ENCODE peak calls at places on chromosomes 7 and 10, in ten cellular contexts. X, V, F, W, C, P, B, H, N and Q are unnamed samples.

GRCh38 chr10:3783721-3784432 is 1.1 kb downstream of the KLF6 start:
- DNase-seq in X (peak), V (peak), F (peak), W (peak), C (peak), P (peak), B (no peak), H (peak), N (peak), Q (peak)

GRCh38 chr10:27158421-27158820 is 3.3 kb downstream of the MASTL start:
- DNase-seq in X (no peak), V (no peak), F (no peak), W (no peak), C (no peak), P (no peak), B (no peak), H (no peak), N (no peak), Q (no peak)

GRCh38 chr10:93030409-93030808 is 30.2 kb upstream of the CYP26C1 start:
- DNase-seq in X (no peak), V (no peak), F (no peak), W (no peak), C (no peak), P (peak), B (no peak), H (no peak), N (no peak), Q (no peak)

GRCh38 chr10:62627985-62628384 is 176.5 kb upstream of the ADO start:
- DNase-seq in X (no peak), V (no peak), F (no peak), W (no peak), C (no peak), P (no peak), B (no peak), H (no peak), N (no peak), Q (no peak)

GRCh38 chr10:31604141-31604540 is 285.1 kb downstream of the ZEB1 start:
- DNase-seq in X (no peak), V (no peak), F (no peak), W (peak), C (no peak), P (peak), B (no peak), H (no peak), N (no peak), Q (no peak)

GRCh38 chr7:87414400-87415188 is 60.9 kb downstream of the ABCB4 start:
- DNase-seq in X (no peak), V (no peak), F (no peak), W (no peak), C (no peak), P (peak), B (no peak), H (no peak), N (no peak), Q (no peak)

GRCh38 chr10:15223174-15223573 is 54.7 kb upstream of the NMT2 start:
- DNase-seq in X (no peak), V (no peak), F (no peak), W (no peak), C (no peak), P (peak), B (no peak), H (no peak), N (no peak), Q (no peak)

GRCh38 chr7:151091431-151091830 is 5.2 kb downstream of the AGAP3 start:
- DNase-seq in X (peak), V (no peak), F (no peak), W (no peak), C (peak), P (no peak), B (no peak), H (no peak), N (no peak), Q (peak)

GRCh38 chr10:132238371-132239125 is 51.8 kb downstream of the DPYSL4 start:
- DNase-seq in X (no peak), V (peak), F (no peak), W (no peak), C (no peak), P (no peak), B (no peak), H (no peak), N (no peak), Q (no peak)

GRCh38 chr7:64888561-64888900 is 14.5 kb upstream of the ZNF273 start:
- DNase-seq in X (no peak), V (no peak), F (peak), W (no peak), C (no peak), P (no peak), B (no peak), H (no peak), N (no peak), Q (no peak)

GRCh38 chr7:105336009-105336408 is 52.7 kb downstream of the SRPK2 start:
- DNase-seq in X (peak), V (no peak), F (peak), W (no peak), C (no peak), P (no peak), B (no peak), H (no peak), N (no peak), Q (no peak)

GRCh38 chr7:147013820-147014219 is 897.2 kb downstream of the CNTNAP2 start:
- DNase-seq in X (no peak), V (no peak), F (no peak), W (no peak), C (no peak), P (peak), B (no peak), H (no peak), N (no peak), Q (no peak)

GRCh38 chr10:96681493-96681892 is 38.8 kb downstream of the PIK3AP1 start:
- DNase-seq in X (no peak), V (no peak), F (no peak), W (no peak), C (no peak), P (no peak), B (no peak), H (no peak), N (no peak), Q (no peak)

GRCh38 chr7:30149640-30150272 is 15.0 kb downstream of the MTURN start:
- DNase-seq in X (no peak), V (no peak), F (no peak), W (no peak), C (no peak), P (no peak), B (no peak), H (no peak), N (no peak), Q (no peak)

GRCh38 chr10:34931216-34931615 is 116.1 kb upstream of the PARD3 start:
- DNase-seq in X (no peak), V (no peak), F (peak), W (no peak), C (no peak), P (no peak), B (no peak), H (no peak), N (no peak), Q (no peak)

GRCh38 chr7:155543011-155543881 is 3.1 kb downstream of the CNPY1 start:
- DNase-seq in X (no peak), V (peak), F (no peak), W (no peak), C (no peak), P (peak), B (no peak), H (no peak), N (no peak), Q (no peak)

GRCh38 chr10:74642901-74643585 is 183.4 kb upstream of the KAT6B start:
- DNase-seq in X (no peak), V (no peak), F (no peak), W (no peak), C (no peak), P (no peak), B (no peak), H (no peak), N (no peak), Q (no peak)
- TF ChIP-seq CTCF in X (no peak), V (no peak), F (no peak), W (no peak), C (no peak), P (no peak), B (no peak), H (no peak), N (no peak), Q (no peak)

GRCh38 chr7:143346018-143346417 is 16.5 kb downstream of the FAM131B start:
- DNase-seq in X (no peak), V (no peak), F (no peak), W (no peak), C (no peak), P (no peak), B (no peak), H (no peak), N (no peak), Q (no peak)

GRCh38 chr7:143347950-143348349 is 14.6 kb downstream of the FAM131B start:
- DNase-seq in X (no peak), V (no peak), F (no peak), W (no peak), C (no peak), P (no peak), B (no peak), H (no peak), N (no peak), Q (no peak)

GRCh38 chr7:143343596-143343995 is 18.9 kb downstream of the FAM131B start:
- DNase-seq in X (no peak), V (no peak), F (no peak), W (no peak), C (no peak), P (no peak), B (no peak), H (no peak), N (no peak), Q (no peak)

GRCh38 chr7:143341842-143342241 is 20.7 kb downstream of the FAM131B start:
- DNase-seq in X (no peak), V (no peak), F (no peak), W (no peak), C (no peak), P (no peak), B (no peak), H (no peak), N (no peak), Q (no peak)

DNA sequence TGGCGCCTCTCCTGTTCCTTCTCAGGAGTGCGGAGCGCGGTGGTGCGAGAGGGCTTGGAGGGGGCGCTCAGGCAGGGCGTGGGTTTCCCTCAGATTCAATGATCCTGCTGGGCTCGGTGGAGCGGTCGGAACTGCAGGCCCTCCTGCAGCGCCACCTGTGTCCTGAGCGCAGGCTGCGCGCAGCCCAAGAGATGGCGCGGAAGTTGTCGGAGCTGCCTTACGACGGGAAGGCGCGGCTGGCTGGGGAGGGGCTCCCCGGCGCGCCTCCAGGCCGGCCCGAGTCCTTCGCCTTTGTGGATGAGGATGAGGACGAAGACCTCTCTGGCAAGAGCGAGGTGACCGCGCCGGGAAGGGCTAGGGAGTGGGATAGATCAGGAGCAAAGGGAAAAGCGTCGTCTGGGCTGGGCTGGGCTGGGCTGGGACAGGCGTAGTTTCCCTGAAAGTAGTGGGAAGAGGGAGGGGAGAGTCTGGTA is 17.0 kb downstream of the FAM131B start:
- DNase-seq in X (no peak), V (no peak), F (peak), W (no peak), C (peak), P (no peak), B (peak), H (peak), N (peak), Q (peak)
- TF ChIP-seq CTCF in X (no peak), V (no peak), F (peak), W (peak), C (peak), P (peak), B (peak), H (peak), N (peak), Q (peak)

DNA sequence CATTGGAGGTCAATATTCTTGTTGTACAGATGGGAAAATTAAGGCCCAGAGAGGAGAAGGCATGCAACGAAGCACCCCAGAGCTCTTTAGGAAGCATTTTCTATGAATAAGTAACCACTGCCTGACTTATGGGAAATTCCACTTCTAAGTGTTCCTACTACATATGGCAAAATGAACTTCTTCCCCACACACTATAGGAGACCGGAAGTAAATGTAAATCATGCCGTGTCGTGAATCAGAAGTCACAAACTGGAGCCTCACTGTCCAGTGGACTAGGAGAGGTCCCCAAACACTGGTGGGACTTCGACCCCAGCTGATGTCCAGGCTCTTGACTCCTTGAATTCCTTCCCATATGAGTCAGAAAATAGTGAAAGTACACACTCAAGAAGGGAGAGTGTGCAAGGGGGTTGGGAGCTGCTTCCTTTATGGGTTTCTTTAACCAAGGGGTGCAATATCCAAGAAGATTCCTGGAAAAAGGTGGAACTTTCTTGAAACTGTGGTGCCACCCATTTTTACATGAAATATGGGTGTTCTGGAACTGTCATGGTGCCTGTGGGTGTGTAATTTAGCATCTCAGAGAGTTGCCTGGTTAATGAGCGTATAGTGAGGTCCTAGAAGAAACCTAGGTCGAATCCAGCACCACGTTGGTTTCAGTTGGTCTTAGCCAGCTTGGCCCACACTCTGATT is 6.7 kb downstream of the RASSF4 start:
- DNase-seq in X (no peak), V (no peak), F (no peak), W (peak), C (peak), P (no peak), B (no peak), H (no peak), N (no peak), Q (peak)
- TF ChIP-seq CTCF in X (no peak), V (no peak), F (no peak), W (no peak), C (no peak), P (no peak), B (no peak), H (no peak), N (no peak), Q (no peak)

GRCh38 chr7:116802784-116803183 is 59.6 kb upstream of the CAPZA2 start:
- DNase-seq in X (peak), V (no peak), F (peak), W (no peak), C (no peak), P (peak), B (no peak), H (peak), N (no peak), Q (peak)
- TF ChIP-seq CTCF in X (peak), V (no peak), F (peak), W (no peak), C (no peak), P (peak), B (no peak), H (peak), N (no peak), Q (peak)

DNA sequence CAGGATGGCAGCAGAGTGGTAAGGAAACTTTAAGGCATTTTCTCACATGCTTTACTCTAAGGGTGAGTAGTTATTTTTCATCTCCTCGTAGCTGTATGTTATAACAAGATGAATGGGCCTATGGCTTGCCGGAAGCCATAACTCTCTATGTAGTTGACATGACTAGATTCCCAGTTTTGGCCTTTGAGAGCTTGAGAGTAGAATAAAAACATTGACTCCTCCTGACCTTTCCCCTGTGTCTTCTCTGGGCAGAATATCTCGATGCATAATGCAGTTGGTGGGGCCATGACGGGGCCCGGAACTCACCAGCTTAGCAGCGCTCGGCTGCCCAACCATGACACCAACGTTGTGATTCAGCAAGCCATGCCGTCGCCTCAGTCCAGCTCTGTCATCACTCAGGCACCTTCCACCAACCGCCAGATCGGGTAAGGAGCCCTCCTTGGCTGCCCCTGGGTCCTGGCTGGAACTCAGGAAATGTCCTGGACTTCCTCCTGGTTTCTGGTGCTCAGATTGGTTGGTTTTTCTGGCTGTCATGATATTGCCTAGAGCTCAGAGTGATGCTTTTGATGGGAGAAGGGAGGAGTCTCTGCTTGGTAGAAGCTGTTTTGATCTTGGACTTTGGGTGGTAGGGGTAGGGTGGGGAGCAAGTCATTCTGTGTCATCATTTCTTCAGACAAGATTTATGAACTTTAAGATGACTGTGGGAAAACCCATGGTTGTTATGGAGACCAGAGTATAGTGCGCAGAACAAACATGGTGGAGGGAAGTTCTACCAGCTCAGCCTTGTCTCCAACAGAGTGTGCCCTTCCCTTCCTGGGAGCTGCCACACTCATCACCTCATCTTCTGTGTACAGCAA is 158.0 kb downstream of the CREB5 start:
- DNase-seq in X (peak), V (no peak), F (no peak), W (no peak), C (no peak), P (no peak), B (no peak), H (no peak), N (no peak), Q (peak)
- TF ChIP-seq CTCF in X (no peak), V (no peak), F (no peak), W (no peak), C (no peak), P (no peak), B (no peak), H (no peak), N (no peak), Q (no peak)

GRCh38 chr10:113441220-113441619 is 111.6 kb upstream of the HABP2 start:
- DNase-seq in X (no peak), V (peak), F (no peak), W (no peak), C (no peak), P (peak), B (no peak), H (no peak), N (no peak), Q (no peak)
- TF ChIP-seq CTCF in X (no peak), V (no peak), F (peak), W (no peak), C (peak), P (peak), B (no peak), H (no peak), N (no peak), Q (no peak)

GRCh38 chr10:77763453-77764430 is 126.1 kb upstream of the KCNMA1 start:
- DNase-seq in X (no peak), V (no peak), F (no peak), W (no peak), C (no peak), P (no peak), B (no peak), H (no peak), N (no peak), Q (peak)
- TF ChIP-seq CTCF in X (no peak), V (no peak), F (no peak), W (no peak), C (no peak), P (no peak), B (no peak), H (no peak), N (no peak), Q (no peak)

GRCh38 chr7:91083855-91084644 is 180.2 kb upstream of the FZD1 start:
- DNase-seq in X (no peak), V (peak), F (peak), W (no peak), C (no peak), P (peak), B (no peak), H (no peak), N (no peak), Q (no peak)

GRCh38 chr7:91082038-91082437 is 182.2 kb upstream of the FZD1 start:
- DNase-seq in X (no peak), V (no peak), F (no peak), W (no peak), C (no peak), P (peak), B (no peak), H (no peak), N (no peak), Q (no peak)

GRCh38 chr7:91080351-91080750 is 183.9 kb upstream of the FZD1 start:
- DNase-seq in X (no peak), V (no peak), F (no peak), W (no peak), C (no peak), P (no peak), B (no peak), H (no peak), N (no peak), Q (no peak)

GRCh38 chr7:91085175-91085574 is 179.1 kb upstream of the FZD1 start:
- DNase-seq in X (no peak), V (no peak), F (no peak), W (no peak), C (no peak), P (no peak), B (no peak), H (no peak), N (peak), Q (no peak)

GRCh38 chr7:91082854-91083495 is 181.3 kb upstream of the FZD1 start:
- DNase-seq in X (peak), V (no peak), F (peak), W (no peak), C (no peak), P (peak), B (no peak), H (no peak), N (no peak), Q (peak)
- TF ChIP-seq CTCF in X (peak), V (peak), F (peak), W (peak), C (peak), P (peak), B (peak), H (peak), N (peak), Q (peak)

GRCh38 chr10:118835682-118836326 is 81.0 kb upstream of the CACUL1 start:
- DNase-seq in X (no peak), V (no peak), F (peak), W (peak), C (no peak), P (no peak), B (no peak), H (peak), N (no peak), Q (no peak)
- TF ChIP-seq CTCF in X (no peak), V (no peak), F (no peak), W (no peak), C (no peak), P (no peak), B (no peak), H (no peak), N (no peak), Q (no peak)

GRCh38 chr7:97016392-97017196 is 8.0 kb downstream of the DLX5 start:
- DNase-seq in X (no peak), V (no peak), F (peak), W (no peak), C (peak), P (no peak), B (no peak), H (no peak), N (no peak), Q (no peak)
- TF ChIP-seq CTCF in X (no peak), V (no peak), F (no peak), W (no peak), C (no peak), P (no peak), B (no peak), H (no peak), N (no peak), Q (no peak)